ENCODE peak calls at places on chromosomes 4 and X, in six cellular contexts. S, C, M, R, A and Z are unnamed samples.

GRCh38 chr4:168683595-168683994 is 186.7 kb downstream of the PALLD start:
- DNase-seq in R (no peak), M (peak), C (no peak), S (no peak), A (no peak), Z (peak)

GRCh38 chrX:42495139-42495538 is 282.8 kb downstream of the PPP1R2C start:
- DNase-seq in M (no peak), R (no peak), C (no peak), S (no peak), A (no peak), Z (no peak)

GRCh38 chr4:100933628-100934027 is 413.7 kb downstream of the PPP3CA start:
- DNase-seq in M (peak), A (no peak), R (no peak), C (no peak), S (no peak), Z (peak)

GRCh38 chr4:87322754-87323153 is at the start of gene HSD17B13:
- DNase-seq in S (no peak), M (no peak), C (no peak), A (no peak), R (no peak), Z (no peak)

GRCh38 chr4:25441519-25442117 is 64.6 kb downstream of the ANAPC4 start:
- DNase-seq in M (peak), C (no peak), R (no peak), A (peak), S (peak), Z (peak)

GRCh38 chr4:173990126-173990878 is 293.2 kb downstream of the FBXO8 start:
- DNase-seq in M (peak), C (no peak), R (no peak), S (peak), A (peak), Z (peak)

GRCh38 chr4:142211444-142211843 is 575.1 kb downstream of the IL15 start:
- DNase-seq in S (peak), M (peak), A (no peak), R (no peak), C (no peak), Z (no peak)

GRCh38 chr4:176125063-176125462 is 59.4 kb downstream of the WDR17 start:
- DNase-seq in C (no peak), S (no peak), R (no peak), M (peak), A (no peak), Z (no peak)

GRCh38 chr4:104615926-104616325 is 121.2 kb upstream of the CXXC4 start:
- DNase-seq in A (no peak), C (no peak), M (no peak), R (no peak), S (no peak), Z (no peak)

GRCh38 chrX:136063340-136064079 is 78.3 kb downstream of the SLC9A6 start:
- DNase-seq in C (no peak), S (no peak), A (no peak), R (no peak), M (peak), Z (no peak)

GRCh38 chr4:67394771-67395310 is 150.5 kb downstream of the CENPC start:
- DNase-seq in S (no peak), R (no peak), C (no peak), A (no peak), M (no peak), Z (no peak)

GRCh38 chrX:148593987-148594386 is 93.6 kb downstream of the AFF2 start:
- DNase-seq in S (no peak), A (no peak), R (no peak), C (no peak), M (no peak), Z (no peak)

GRCh38 chr4:39699676-39700409 is 1.9 kb downstream of the UBE2K start:
- DNase-seq in C (no peak), S (peak), M (peak), A (no peak), R (no peak), Z (peak)

GRCh38 chr4:13919021-13919441 is 291.5 kb upstream of the BOD1L1 start:
- DNase-seq in M (peak), A (peak), R (no peak), C (no peak), S (peak), Z (peak)